ENCODE peak calls at places on chromosomes 11 and 22, in four cellular contexts. P, J, W and T are unnamed samples.

GRCh38 chr11:16609769-16610168 is 128.7 kb upstream of the C11orf58 start:
- DNase-seq in P (no peak), J (no peak), W (no peak), T (no peak)

GRCh38 chr11:92828576-92828975 is 140.9 kb upstream of the MTNR1B start:
- DNase-seq in P (peak), J (no peak), W (no peak), T (no peak)

GRCh38 chr22:21045585-21046294 is at the start of gene LRRC74B:
- DNase-seq in P (peak), J (peak), W (peak), T (peak)

GRCh38 chr11:75858613-75859012 is 43.6 kb downstream of the UVRAG start:
- DNase-seq in P (no peak), J (no peak), W (no peak), T (no peak)

GRCh38 chr11:112253605-112254242 is 6.9 kb downstream of the PLET1 start:
- DNase-seq in P (no peak), J (no peak), W (no peak), T (no peak)

GRCh38 chr11:123477205-123477907 is 47.3 kb downstream of the GRAMD1B start:
- DNase-seq in P (no peak), J (no peak), W (no peak), T (no peak)

GRCh38 chr11:63277345-63277943 is 34.0 kb upstream of the SLC22A25 start:
- DNase-seq in P (no peak), J (no peak), W (no peak), T (no peak)

GRCh38 chr22:45535400-45535799 is 32.7 kb downstream of the FBLN1 start:
- DNase-seq in P (no peak), J (no peak), W (no peak), T (no peak)

GRCh38 chr11:92296138-92296515 is 71.5 kb downstream of the FAT3 start:
- DNase-seq in P (no peak), J (no peak), W (no peak), T (no peak)

GRCh38 chr22:44574581-44575343 is 76.7 kb upstream of the RTL6 start:
- DNase-seq in P (no peak), J (no peak), W (no peak), T (no peak)

GRCh38 chr22:48595511-48595905 is 1232.2 kb downstream of the BRD1 start:
- DNase-seq in P (no peak), J (no peak), W (no peak), T (no peak)